ENCODE peak calls at places on chromosome 3, in five cellular contexts. One of them, this sample, is unnamed.

GRCh38 chr3:53485675-53486365 is 8.6 kb upstream of the CACNA1D start:
- DNase-seq in PC-3: peak; percentile 21
- DNase-seq in IMR-90: no peak
- DNase-seq in endothelial cell of umbilical vein: no peak
- DNase-seq in CD4-positive, alpha-beta T cell: no peak
- DNase-seq in this sample: no peak

GRCh38 chr3:128845695-128846491 is 33.5 kb upstream of the ACAD9 start:
- DNase-seq in PC-3: no peak
- DNase-seq in IMR-90: peak; percentile 48
- DNase-seq in endothelial cell of umbilical vein: peak; percentile 79
- DNase-seq in CD4-positive, alpha-beta T cell: peak; percentile 73
- DNase-seq in this sample: peak; percentile 73

GRCh38 chr3:89847955-89848354 is 740.5 kb downstream of the EPHA3 start:
- DNase-seq in PC-3: peak; percentile 46
- DNase-seq in IMR-90: no peak
- DNase-seq in endothelial cell of umbilical vein: no peak
- DNase-seq in CD4-positive, alpha-beta T cell: no peak
- DNase-seq in this sample: no peak

GRCh38 chr3:46705751-46706572 is 4.8 kb downstream of the TMIE start:
- DNase-seq in PC-3: peak; percentile 85
- DNase-seq in IMR-90: peak; percentile 59
- DNase-seq in endothelial cell of umbilical vein: peak; percentile 39
- DNase-seq in CD4-positive, alpha-beta T cell: no peak
- DNase-seq in this sample: peak; percentile 66

GRCh38 chr3:161345023-161345422 is 26.3 kb downstream of the SPTSSB start:
- DNase-seq in PC-3: no peak
- DNase-seq in IMR-90: no peak
- DNase-seq in endothelial cell of umbilical vein: no peak
- DNase-seq in CD4-positive, alpha-beta T cell: no peak
- DNase-seq in this sample: no peak

GRCh38 chr3:175749981-175750380 is 890.8 kb downstream of the NAALADL2 start:
- DNase-seq in PC-3: no peak
- DNase-seq in IMR-90: no peak
- DNase-seq in endothelial cell of umbilical vein: no peak
- DNase-seq in CD4-positive, alpha-beta T cell: no peak
- DNase-seq in this sample: no peak

GRCh38 chr3:112373476-112373875 is 40.5 kb downstream of the CD200 start:
- DNase-seq in PC-3: no peak
- DNase-seq in IMR-90: no peak
- DNase-seq in endothelial cell of umbilical vein: no peak
- DNase-seq in CD4-positive, alpha-beta T cell: no peak
- DNase-seq in this sample: no peak

GRCh38 chr3:30607032-30607833 is 832 bp downstream of the TGFBR2 start:
- DNase-seq in PC-3: peak; percentile 58
- DNase-seq in IMR-90: no peak
- DNase-seq in endothelial cell of umbilical vein: peak; percentile 80
- DNase-seq in CD4-positive, alpha-beta T cell: peak; percentile 66
- DNase-seq in this sample: peak; percentile 50

GRCh38 chr3:61526307-61526706 is 35.1 kb upstream of the PTPRG start:
- DNase-seq in PC-3: no peak
- DNase-seq in IMR-90: no peak
- DNase-seq in endothelial cell of umbilical vein: no peak
- DNase-seq in CD4-positive, alpha-beta T cell: no peak
- DNase-seq in this sample: no peak

GRCh38 chr3:10331320-10331719 is 10.4 kb upstream of the SEC13 start:
- DNase-seq in PC-3: no peak
- DNase-seq in IMR-90: no peak
- DNase-seq in endothelial cell of umbilical vein: no peak
- DNase-seq in CD4-positive, alpha-beta T cell: no peak
- DNase-seq in this sample: no peak

GRCh38 chr3:10330319-10330718 is 9.4 kb upstream of the SEC13 start:
- DNase-seq in PC-3: no peak
- DNase-seq in IMR-90: no peak
- DNase-seq in endothelial cell of umbilical vein: no peak
- DNase-seq in CD4-positive, alpha-beta T cell: no peak
- DNase-seq in this sample: no peak

GRCh38 chr3:10328460-10329071 is 7.7 kb upstream of the SEC13 start:
- DNase-seq in PC-3: no peak
- DNase-seq in IMR-90: no peak
- DNase-seq in endothelial cell of umbilical vein: no peak
- DNase-seq in CD4-positive, alpha-beta T cell: no peak
- DNase-seq in this sample: no peak

GRCh38 chr3:10327592-10327991 is 6.7 kb upstream of the SEC13 start:
- DNase-seq in PC-3: no peak
- DNase-seq in IMR-90: no peak
- DNase-seq in endothelial cell of umbilical vein: no peak
- DNase-seq in CD4-positive, alpha-beta T cell: no peak
- DNase-seq in this sample: no peak

GRCh38 chr3:10329495-10330015 is 8.6 kb upstream of the SEC13 start:
- DNase-seq in PC-3: no peak
- DNase-seq in IMR-90: no peak
- DNase-seq in endothelial cell of umbilical vein: no peak
- DNase-seq in CD4-positive, alpha-beta T cell: no peak
- DNase-seq in this sample: no peak
- H3K27me3 ChIP-seq in PC-3: peaks cover 71% of the 10 kb centered on the region
- H3K27me3 ChIP-seq in IMR-90: peaks cover 82% of the 10 kb centered on the region
- H3K27me3 ChIP-seq in endothelial cell of umbilical vein: peaks cover 29% of the 10 kb centered on the region
- H3K27me3 ChIP-seq in CD4-positive, alpha-beta T cell: peaks cover 11% of the 10 kb centered on the region
- H3K27me3 ChIP-seq in this sample: peaks cover 92% of the 10 kb centered on the region

DNA sequence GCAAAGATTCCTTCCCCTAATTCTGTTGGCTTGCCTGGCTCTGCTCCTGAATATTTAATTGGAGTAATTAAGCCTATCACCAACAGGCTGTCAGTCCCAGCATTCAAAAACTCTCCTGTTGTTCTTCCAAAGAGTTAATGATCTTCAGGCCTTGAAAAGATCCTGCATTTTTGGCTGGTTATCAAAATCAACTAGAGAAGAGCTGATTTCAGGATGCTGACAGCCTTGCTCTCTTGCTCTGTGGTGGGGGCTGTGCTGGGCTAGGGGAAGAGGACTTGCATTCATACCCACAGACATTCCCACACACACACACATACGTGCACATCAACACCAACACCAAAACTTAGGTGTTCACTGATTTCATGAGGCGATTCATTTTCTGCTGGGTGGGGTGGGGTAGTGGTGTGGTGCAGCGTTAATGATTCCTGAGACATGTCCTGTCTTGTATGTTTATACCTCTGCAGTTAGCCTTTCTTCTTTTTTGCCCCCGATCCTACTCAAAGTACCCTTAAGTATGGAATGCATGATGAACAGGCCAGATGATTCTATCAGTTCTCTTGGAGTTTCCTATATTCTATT is 42.4 kb downstream of the CPN2 start:
- DNase-seq in PC-3: no peak
- DNase-seq in IMR-90: no peak
- DNase-seq in endothelial cell of umbilical vein: peak; percentile 48
- DNase-seq in CD4-positive, alpha-beta T cell: no peak
- DNase-seq in this sample: no peak
- H3K27me3 ChIP-seq in PC-3: no peaks in the 10 kb centered on the region
- H3K27me3 ChIP-seq in IMR-90: peaks cover 80% of the 10 kb centered on the region
- H3K27me3 ChIP-seq in endothelial cell of umbilical vein: no peaks in the 10 kb centered on the region
- H3K27me3 ChIP-seq in CD4-positive, alpha-beta T cell: no peaks in the 10 kb centered on the region
- H3K27me3 ChIP-seq in this sample: peaks cover 65% of the 10 kb centered on the region

DNA sequence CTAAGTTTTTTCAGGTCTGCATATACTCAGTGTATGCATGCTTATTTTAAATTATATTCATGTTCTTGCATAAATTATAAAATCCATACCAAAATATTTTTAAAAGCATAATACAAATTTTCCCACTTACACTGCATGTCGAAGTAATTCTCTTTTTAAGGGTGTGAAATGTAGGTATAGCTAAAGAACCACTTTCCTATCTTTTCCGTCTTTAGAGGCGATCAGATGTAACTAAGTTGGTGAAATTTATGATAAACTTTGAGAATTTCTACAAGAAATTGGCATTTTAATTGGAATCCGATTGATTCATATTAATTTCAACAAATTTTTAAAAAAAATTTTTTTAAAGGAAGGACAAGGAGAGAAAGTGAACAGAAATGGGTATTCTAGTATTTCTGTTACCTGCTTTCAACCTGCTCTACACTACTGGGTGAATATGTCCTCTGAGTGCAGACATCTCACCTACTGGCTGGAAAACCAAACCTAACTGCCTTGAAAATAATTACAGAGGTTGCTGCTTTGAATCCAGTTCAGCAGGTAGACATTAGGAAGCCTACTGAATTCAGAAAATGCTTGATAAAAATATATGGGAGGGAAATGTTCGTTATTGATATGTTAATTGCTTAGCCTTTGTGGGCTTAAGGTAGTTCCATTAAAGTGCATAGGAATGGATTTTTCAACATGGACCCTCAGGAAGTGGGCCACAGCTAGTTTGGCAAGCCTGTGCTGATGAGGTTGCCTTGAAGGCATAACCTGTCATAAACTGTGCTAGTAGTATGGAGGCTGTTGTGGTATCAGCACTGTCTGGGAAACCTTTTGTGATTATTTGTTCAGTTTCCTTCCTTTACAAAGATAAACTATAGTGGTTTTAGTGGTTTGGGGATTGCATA is 5.1 kb downstream of the TRIM71 start:
- DNase-seq in PC-3: no peak
- DNase-seq in IMR-90: no peak
- DNase-seq in endothelial cell of umbilical vein: no peak
- DNase-seq in CD4-positive, alpha-beta T cell: no peak
- DNase-seq in this sample: no peak
- H3K27me3 ChIP-seq in PC-3: no peaks in the 10 kb centered on the region
- H3K27me3 ChIP-seq in IMR-90: peaks cover 53% of the 10 kb centered on the region
- H3K27me3 ChIP-seq in endothelial cell of umbilical vein: peaks cover 48% of the 10 kb centered on the region
- H3K27me3 ChIP-seq in CD4-positive, alpha-beta T cell: peaks cover 29% of the 10 kb centered on the region
- H3K27me3 ChIP-seq in this sample: peaks cover 62% of the 10 kb centered on the region

DNA sequence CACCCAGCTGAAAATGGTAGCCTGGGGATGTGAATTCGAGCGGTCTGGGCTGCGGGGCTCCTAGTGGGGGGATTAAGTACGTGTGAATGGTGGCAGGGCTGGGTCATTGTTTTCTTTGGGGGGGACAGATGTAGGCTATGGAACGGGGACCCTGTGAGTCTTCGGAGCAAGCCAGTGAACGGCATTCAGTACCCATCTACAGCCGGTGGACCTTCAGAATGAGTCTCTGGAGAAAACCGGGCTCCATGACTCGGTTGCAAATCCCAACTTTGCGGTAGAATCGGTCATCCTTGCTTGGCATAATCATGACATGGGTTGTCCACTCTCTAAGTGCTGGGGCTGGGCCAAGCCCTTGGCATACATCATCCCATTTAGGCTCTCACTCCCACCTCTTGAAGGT is 7.2 kb upstream of the EOMES start:
- DNase-seq in PC-3: no peak
- DNase-seq in IMR-90: no peak
- DNase-seq in endothelial cell of umbilical vein: no peak
- DNase-seq in CD4-positive, alpha-beta T cell: no peak
- DNase-seq in this sample: no peak
- H3K27me3 ChIP-seq in PC-3: peaks cover 50% of the 10 kb centered on the region
- H3K27me3 ChIP-seq in IMR-90: peaks cover 74% of the 10 kb centered on the region
- H3K27me3 ChIP-seq in endothelial cell of umbilical vein: peaks cover 73% of the 10 kb centered on the region
- H3K27me3 ChIP-seq in CD4-positive, alpha-beta T cell: peaks cover 76% of the 10 kb centered on the region
- H3K27me3 ChIP-seq in this sample: peaks cover 77% of the 10 kb centered on the region

This sample was measured in mesenchymal stem cell.